ENCODE peak calls at places on chromosomes 6 and 20, in ten cellular contexts. N is WTC11, G is brain microvascular endothelial cell, D is pancreas, A is IMR-90, Z is NB4, R is suprapubic skin, X is tibial artery, E is retinal pigment epithelial cell, J is cardiac fibroblast. Q is an unnamed sample.

GRCh38 chr20:20549699-20550098 is 162.7 kb downstream of the RALGAPA2 start:
- DNase-seq in N (no peak), G (peak; percentile 70), D (no peak), A (peak; percentile 73), Z (peak; percentile 33), R (no peak), X (no peak), E (no peak), J (peak; percentile 89), Q (no peak)

GRCh38 chr6:118744261-118744941 is 93.0 kb upstream of the CEP85L start:
- DNase-seq in N (no peak), G (no peak), D (no peak), A (peak; percentile 33), Z (no peak), R (no peak), X (no peak), E (no peak), J (peak; percentile 48), Q (no peak)

GRCh38 chr6:16985484-16986284 is 116.2 kb upstream of the STMND1 start:
- DNase-seq in N (no peak), G (peak; percentile 18), D (no peak), A (peak; percentile 88), Z (peak; percentile 26), R (no peak), X (no peak), E (no peak), J (peak; percentile 39), Q (no peak)

GRCh38 chr20:32314768-32315167 is 37.3 kb downstream of the KIF3B start:
- DNase-seq in N (no peak), G (no peak), D (no peak), A (no peak), Z (no peak), R (no peak), X (no peak), E (no peak), J (no peak), Q (no peak)

GRCh38 chr6:85185977-85186376 is 263.9 kb upstream of the NT5E start:
- DNase-seq in N (no peak), G (no peak), D (no peak), A (peak; percentile 22), Z (no peak), R (no peak), X (no peak), E (no peak), J (peak; percentile 76), Q (no peak)

GRCh38 chr6:101537917-101538316 is 144.4 kb downstream of the GRIK2 start:
- DNase-seq in N (no peak), G (no peak), D (no peak), A (peak; percentile 40), Z (no peak), R (no peak), X (no peak), E (no peak), J (no peak), Q (no peak)

GRCh38 chr6:14706378-14706929 is 539.4 kb upstream of the JARID2 start:
- DNase-seq in N (no peak), G (peak; percentile 100), D (no peak), A (peak; percentile 100), Z (peak; percentile 84), R (no peak), X (peak; percentile 26), E (peak; percentile 92), J (peak; percentile 99), Q (no peak)

GRCh38 chr6:162528538-162528937 is 199.0 kb downstream of the PRKN start:
- DNase-seq in N (no peak), G (no peak), D (no peak), A (no peak), Z (no peak), R (no peak), X (no peak), E (no peak), J (no peak), Q (no peak)

GRCh38 chr6:49497308-49497707 is 2.4 kb upstream of the GLYATL3 start:
- DNase-seq in N (no peak), G (no peak), D (no peak), A (no peak), Z (no peak), R (no peak), X (no peak), E (no peak), J (no peak), Q (no peak)

GRCh38 chr20:14582855-14583254 is 245.4 kb upstream of the FLRT3 start:
- DNase-seq in N (no peak), G (no peak), D (no peak), A (no peak), Z (peak; percentile 19), R (no peak), X (no peak), E (no peak), J (no peak), Q (no peak)

GRCh38 chr20:38033330-38034107 is at the start of the genes RPRD1B and TTI1:
- DNase-seq in N (peak; percentile 89), G (peak; percentile 80), D (peak; percentile 87), A (peak; percentile 84), Z (peak; percentile 93), R (peak; percentile 92), X (peak; percentile 88), E (peak; percentile 55), J (peak; percentile 87), Q (peak; percentile 96)
- TF ChIP-seq CTCF in N (no peak), G (no peak), D (no peak), A (no peak), Z (no peak), R (no peak), X (no peak), E (no peak), J (no peak), Q (no peak)

GRCh38 chr6:4225207-4225872 is 90.0 kb upstream of the ECI2 start:
- DNase-seq in N (peak; percentile 16), G (no peak), D (no peak), A (peak; percentile 64), Z (peak; percentile 11), R (no peak), X (no peak), E (no peak), J (no peak), Q (no peak)
- TF ChIP-seq CTCF in N (no peak), G (peak; percentile 26), D (no peak), A (peak; percentile 9), Z (no peak), R (no peak), X (no peak), E (peak; percentile 33), J (peak; percentile 1), Q (no peak)

GRCh38 chr6:11397622-11398450 is 139.7 kb upstream of the TMEM170B start:
- DNase-seq in N (no peak), G (no peak), D (no peak), A (no peak), Z (peak; percentile 12), R (no peak), X (no peak), E (no peak), J (no peak), Q (no peak)

GRCh38 chr6:11396860-11397259 is 140.7 kb upstream of the TMEM170B start:
- DNase-seq in N (no peak), G (no peak), D (no peak), A (no peak), Z (no peak), R (no peak), X (no peak), E (no peak), J (no peak), Q (no peak)

GRCh38 chr6:11391934-11392777 is 145.4 kb upstream of the TMEM170B start:
- DNase-seq in N (no peak), G (no peak), D (no peak), A (no peak), Z (no peak), R (no peak), X (no peak), E (no peak), J (no peak), Q (no peak)

GRCh38 chr6:11392778-11393507 is 144.6 kb upstream of the TMEM170B start:
- DNase-seq in N (no peak), G (peak; percentile 50), D (no peak), A (no peak), Z (peak; percentile 72), R (no peak), X (no peak), E (no peak), J (peak; percentile 6), Q (no peak)

DNA sequence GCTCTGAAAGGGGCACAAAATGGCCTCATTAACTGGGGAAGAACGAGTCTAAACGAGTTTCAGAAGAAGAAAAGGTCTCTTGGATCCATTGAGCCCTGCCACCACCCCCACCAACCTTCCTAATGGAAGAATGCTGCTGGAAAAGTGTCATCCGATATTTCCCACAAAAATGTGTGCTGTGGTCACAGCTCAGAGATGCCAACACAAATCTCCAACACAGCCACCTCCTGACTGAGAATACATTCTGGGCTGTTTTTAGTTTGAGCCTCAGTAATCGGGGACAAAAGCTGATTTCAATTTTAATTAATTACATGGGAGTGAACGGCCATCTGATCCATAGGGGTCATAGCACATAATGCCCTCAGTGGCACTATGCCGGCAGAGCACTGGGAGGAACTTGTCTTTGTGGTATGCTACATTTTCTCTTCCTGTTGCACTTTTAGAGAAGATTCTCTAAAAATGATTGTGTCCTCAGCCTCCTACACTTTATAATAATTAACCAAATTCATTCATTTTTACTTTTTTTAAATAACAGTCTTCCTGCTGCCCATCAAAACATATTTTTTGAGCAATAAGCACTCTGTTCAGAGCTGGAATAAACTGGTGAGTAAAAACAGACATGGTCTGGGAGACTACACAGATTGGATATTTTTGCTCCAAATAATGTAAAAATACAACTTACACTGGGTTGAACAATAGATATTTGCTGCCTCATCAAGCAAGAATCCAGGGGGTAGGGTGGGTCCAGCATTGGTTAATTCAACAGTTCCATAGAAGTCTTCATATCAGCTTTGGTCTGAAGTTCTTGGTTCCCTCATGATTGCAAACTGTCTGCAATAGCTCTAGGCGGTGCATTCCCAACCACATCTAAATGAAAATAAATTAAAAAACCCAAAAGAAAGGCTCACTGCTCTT is 143.6 kb upstream of the TMEM170B start:
- DNase-seq in N (no peak), G (peak; percentile 41), D (no peak), A (peak; percentile 3), Z (peak; percentile 24), R (no peak), X (no peak), E (no peak), J (peak; percentile 48), Q (no peak)
- TF ChIP-seq CTCF in N (no peak), G (no peak), D (no peak), A (no peak), Z (no peak), R (no peak), X (no peak), E (no peak), J (no peak), Q (no peak)

DNA sequence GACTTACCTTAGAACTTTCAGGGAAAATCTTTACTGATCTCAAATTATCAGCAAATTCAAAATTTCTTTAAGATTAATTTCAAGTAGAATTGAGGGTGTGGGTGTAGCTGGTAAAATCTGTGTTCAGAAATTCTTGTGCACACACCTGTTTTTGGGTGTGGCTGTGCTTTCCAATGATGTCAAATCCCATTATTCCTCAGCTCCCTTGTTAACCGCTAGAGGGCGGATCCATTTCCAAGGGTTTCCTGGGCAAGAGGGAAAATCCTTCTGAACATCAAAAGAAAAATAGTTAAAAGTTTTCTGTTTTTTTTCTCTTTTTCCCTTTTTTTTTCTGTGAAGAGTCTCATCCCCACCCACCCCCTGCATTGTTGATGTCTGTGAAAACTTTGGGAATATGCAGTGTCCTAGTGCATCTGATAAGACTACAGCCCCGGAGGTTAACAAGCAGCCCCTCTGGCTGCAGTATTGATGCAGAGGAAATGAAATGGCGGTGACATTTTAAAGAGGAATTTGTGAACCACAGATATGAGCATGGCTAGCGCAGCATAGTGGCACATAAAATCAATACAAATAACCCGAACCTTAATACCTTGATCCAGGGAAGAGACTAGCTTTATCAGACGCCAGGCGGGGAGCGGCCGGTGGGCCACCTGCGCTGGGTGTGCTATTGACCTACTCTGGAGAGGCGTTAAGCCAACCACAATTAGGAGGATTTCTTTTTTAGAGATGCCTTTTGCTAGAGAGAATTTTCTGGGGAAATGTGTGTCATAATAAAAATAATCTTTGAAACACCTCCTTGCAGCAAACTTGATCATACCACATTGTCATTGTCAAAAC is 130.9 kb downstream of the FOXA2 start:
- DNase-seq in N (no peak), G (no peak), D (no peak), A (no peak), Z (no peak), R (no peak), X (no peak), E (no peak), J (peak; percentile 22), Q (no peak)
- TF ChIP-seq CTCF in N (peak; percentile 51), G (peak; percentile 67), D (peak; percentile 62), A (peak; percentile 42), Z (peak; percentile 67), R (no peak), X (peak; percentile 35), E (peak; percentile 59), J (peak; percentile 68), Q (peak; percentile 72)

Q was measured in osteocyte.